ENCODE peak calls at places on chromosomes 1 and 21, in eight cellular contexts. One of them, this sample, is unnamed.

GRCh38 chr1:152539901-152540300 is 25.6 kb downstream of the CRCT1 start:
- DNase-seq in WTC11: no peak
- DNase-seq in effector memory CD4-positive, alpha-beta T cell: no peak
- DNase-seq in iPS-NIHi11: no peak
- DNase-seq in stimulated activated naive CD8-positive, alpha-beta T cell treated with anti-CD3 and anti-CD28 coated beads, Interleukin-15, amount 100 ng/mL, for 72 hours: no peak
- DNase-seq in vagina: no peak
- DNase-seq in naive B cell: no peak
- DNase-seq in H4: no peak
- DNase-seq in this sample: no peak

GRCh38 chr1:155709391-155709790 is 20.5 kb downstream of the DAP3 start:
- DNase-seq in naive B cell: no peak
- DNase-seq in iPS-NIHi11: no peak
- DNase-seq in WTC11: no peak
- DNase-seq in H4: no peak
- DNase-seq in vagina: no peak
- DNase-seq in effector memory CD4-positive, alpha-beta T cell: no peak
- DNase-seq in stimulated activated naive CD8-positive, alpha-beta T cell treated with anti-CD3 and anti-CD28 coated beads, Interleukin-15, amount 100 ng/mL, for 72 hours: no peak
- DNase-seq in this sample: no peak

GRCh38 chr1:27001570-27002360 is 8.3 kb downstream of the TRNP1 start:
- DNase-seq in iPS-NIHi11: no peak
- DNase-seq in effector memory CD4-positive, alpha-beta T cell: no peak
- DNase-seq in stimulated activated naive CD8-positive, alpha-beta T cell treated with anti-CD3 and anti-CD28 coated beads, Interleukin-15, amount 100 ng/mL, for 72 hours: no peak
- DNase-seq in vagina: no peak
- DNase-seq in naive B cell: peak
- DNase-seq in WTC11: no peak
- DNase-seq in H4: no peak
- DNase-seq in this sample: peak

GRCh38 chr1:41539999-41540398 is 55.5 kb upstream of the EDN2 start:
- DNase-seq in stimulated activated naive CD8-positive, alpha-beta T cell treated with anti-CD3 and anti-CD28 coated beads, Interleukin-15, amount 100 ng/mL, for 72 hours: no peak
- DNase-seq in effector memory CD4-positive, alpha-beta T cell: no peak
- DNase-seq in vagina: no peak
- DNase-seq in WTC11: no peak
- DNase-seq in naive B cell: no peak
- DNase-seq in H4: no peak
- DNase-seq in iPS-NIHi11: no peak
- DNase-seq in this sample: no peak

GRCh38 chr1:50416150-50416527 is 7.1 kb downstream of the DMRTA2 start:
- DNase-seq in effector memory CD4-positive, alpha-beta T cell: no peak
- DNase-seq in stimulated activated naive CD8-positive, alpha-beta T cell treated with anti-CD3 and anti-CD28 coated beads, Interleukin-15, amount 100 ng/mL, for 72 hours: no peak
- DNase-seq in iPS-NIHi11: peak
- DNase-seq in H4: no peak
- DNase-seq in naive B cell: no peak
- DNase-seq in vagina: no peak
- DNase-seq in WTC11: peak
- DNase-seq in this sample: no peak

GRCh38 chr1:174326278-174326677 is 121.5 kb upstream of the GPR52 start:
- DNase-seq in stimulated activated naive CD8-positive, alpha-beta T cell treated with anti-CD3 and anti-CD28 coated beads, Interleukin-15, amount 100 ng/mL, for 72 hours: no peak
- DNase-seq in naive B cell: no peak
- DNase-seq in H4: no peak
- DNase-seq in effector memory CD4-positive, alpha-beta T cell: no peak
- DNase-seq in iPS-NIHi11: no peak
- DNase-seq in vagina: no peak
- DNase-seq in WTC11: no peak
- DNase-seq in this sample: no peak

GRCh38 chr1:36864182-36865079 is 169.9 kb downstream of the GRIK3 start:
- DNase-seq in vagina: no peak
- DNase-seq in naive B cell: no peak
- DNase-seq in WTC11: peak
- DNase-seq in stimulated activated naive CD8-positive, alpha-beta T cell treated with anti-CD3 and anti-CD28 coated beads, Interleukin-15, amount 100 ng/mL, for 72 hours: peak
- DNase-seq in effector memory CD4-positive, alpha-beta T cell: no peak
- DNase-seq in H4: no peak
- DNase-seq in iPS-NIHi11: peak
- DNase-seq in this sample: peak

GRCh38 chr1:111364690-111365089 is 62.8 kb downstream of the OVGP1 start:
- DNase-seq in stimulated activated naive CD8-positive, alpha-beta T cell treated with anti-CD3 and anti-CD28 coated beads, Interleukin-15, amount 100 ng/mL, for 72 hours: no peak
- DNase-seq in iPS-NIHi11: no peak
- DNase-seq in vagina: no peak
- DNase-seq in H4: peak
- DNase-seq in WTC11: no peak
- DNase-seq in naive B cell: no peak
- DNase-seq in effector memory CD4-positive, alpha-beta T cell: no peak
- DNase-seq in this sample: no peak

GRCh38 chr1:218365600-218365999 is 20.5 kb downstream of the TGFB2 start:
- DNase-seq in iPS-NIHi11: no peak
- DNase-seq in effector memory CD4-positive, alpha-beta T cell: no peak
- DNase-seq in naive B cell: no peak
- DNase-seq in H4: no peak
- DNase-seq in stimulated activated naive CD8-positive, alpha-beta T cell treated with anti-CD3 and anti-CD28 coated beads, Interleukin-15, amount 100 ng/mL, for 72 hours: no peak
- DNase-seq in vagina: no peak
- DNase-seq in WTC11: no peak
- DNase-seq in this sample: no peak

GRCh38 chr1:19071674-19072281 is 115.3 kb upstream of the IFFO2 start:
- DNase-seq in stimulated activated naive CD8-positive, alpha-beta T cell treated with anti-CD3 and anti-CD28 coated beads, Interleukin-15, amount 100 ng/mL, for 72 hours: no peak
- DNase-seq in WTC11: no peak
- DNase-seq in naive B cell: no peak
- DNase-seq in effector memory CD4-positive, alpha-beta T cell: no peak
- DNase-seq in iPS-NIHi11: no peak
- DNase-seq in H4: no peak
- DNase-seq in vagina: no peak
- DNase-seq in this sample: no peak

GRCh38 chr1:172351761-172352161 is 68.7 kb upstream of the C1orf105 start:
- DNase-seq in WTC11: no peak
- DNase-seq in vagina: no peak
- DNase-seq in naive B cell: no peak
- DNase-seq in stimulated activated naive CD8-positive, alpha-beta T cell treated with anti-CD3 and anti-CD28 coated beads, Interleukin-15, amount 100 ng/mL, for 72 hours: no peak
- DNase-seq in iPS-NIHi11: no peak
- DNase-seq in effector memory CD4-positive, alpha-beta T cell: no peak
- DNase-seq in H4: peak
- DNase-seq in this sample: no peak

GRCh38 chr1:206469933-206470691 is at the start of gene IKBKE:
- DNase-seq in iPS-NIHi11: peak
- DNase-seq in vagina: no peak
- DNase-seq in WTC11: peak
- DNase-seq in H4: peak
- DNase-seq in stimulated activated naive CD8-positive, alpha-beta T cell treated with anti-CD3 and anti-CD28 coated beads, Interleukin-15, amount 100 ng/mL, for 72 hours: peak
- DNase-seq in naive B cell: peak
- DNase-seq in effector memory CD4-positive, alpha-beta T cell: peak
- DNase-seq in this sample: peak

GRCh38 chr1:71365451-71365850 is 284.6 kb upstream of the ZRANB2 start:
- DNase-seq in WTC11: no peak
- DNase-seq in stimulated activated naive CD8-positive, alpha-beta T cell treated with anti-CD3 and anti-CD28 coated beads, Interleukin-15, amount 100 ng/mL, for 72 hours: no peak
- DNase-seq in iPS-NIHi11: no peak
- DNase-seq in effector memory CD4-positive, alpha-beta T cell: no peak
- DNase-seq in vagina: no peak
- DNase-seq in H4: peak
- DNase-seq in naive B cell: no peak
- DNase-seq in this sample: no peak

GRCh38 chr1:219304227-219305226 is 130.8 kb downstream of the LYPLAL1 start:
- DNase-seq in vagina: no peak
- DNase-seq in effector memory CD4-positive, alpha-beta T cell: no peak
- DNase-seq in H4: peak
- DNase-seq in stimulated activated naive CD8-positive, alpha-beta T cell treated with anti-CD3 and anti-CD28 coated beads, Interleukin-15, amount 100 ng/mL, for 72 hours: no peak
- DNase-seq in WTC11: no peak
- DNase-seq in iPS-NIHi11: no peak
- DNase-seq in naive B cell: no peak
- DNase-seq in this sample: no peak

GRCh38 chr1:87194271-87194774 is 134.4 kb upstream of the LMO4 start:
- DNase-seq in WTC11: no peak
- DNase-seq in stimulated activated naive CD8-positive, alpha-beta T cell treated with anti-CD3 and anti-CD28 coated beads, Interleukin-15, amount 100 ng/mL, for 72 hours: no peak
- DNase-seq in effector memory CD4-positive, alpha-beta T cell: no peak
- DNase-seq in H4: no peak
- DNase-seq in naive B cell: no peak
- DNase-seq in iPS-NIHi11: no peak
- DNase-seq in vagina: peak
- DNase-seq in this sample: no peak

GRCh38 chr1:158818560-158818959 is 12.6 kb upstream of the MNDA start:
- DNase-seq in stimulated activated naive CD8-positive, alpha-beta T cell treated with anti-CD3 and anti-CD28 coated beads, Interleukin-15, amount 100 ng/mL, for 72 hours: no peak
- DNase-seq in effector memory CD4-positive, alpha-beta T cell: no peak
- DNase-seq in naive B cell: no peak
- DNase-seq in vagina: no peak
- DNase-seq in H4: no peak
- DNase-seq in WTC11: no peak
- DNase-seq in iPS-NIHi11: no peak
- DNase-seq in this sample: no peak

GRCh38 chr1:29124366-29125236 is 898 bp upstream of the TMEM200B start:
- DNase-seq in effector memory CD4-positive, alpha-beta T cell: peak
- DNase-seq in vagina: peak
- DNase-seq in H4: no peak
- DNase-seq in WTC11: peak
- DNase-seq in naive B cell: peak
- DNase-seq in stimulated activated naive CD8-positive, alpha-beta T cell treated with anti-CD3 and anti-CD28 coated beads, Interleukin-15, amount 100 ng/mL, for 72 hours: peak
- DNase-seq in iPS-NIHi11: peak
- DNase-seq in this sample: peak

GRCh38 chr1:174451408-174451807 is 3.6 kb downstream of the GPR52 start:
- DNase-seq in vagina: no peak
- DNase-seq in H4: no peak
- DNase-seq in naive B cell: no peak
- DNase-seq in stimulated activated naive CD8-positive, alpha-beta T cell treated with anti-CD3 and anti-CD28 coated beads, Interleukin-15, amount 100 ng/mL, for 72 hours: no peak
- DNase-seq in WTC11: peak
- DNase-seq in effector memory CD4-positive, alpha-beta T cell: no peak
- DNase-seq in iPS-NIHi11: no peak
- DNase-seq in this sample: no peak

GRCh38 chr1:10901091-10901893 is 104.8 kb upstream of the CASZ1 start:
- DNase-seq in iPS-NIHi11: peak
- DNase-seq in effector memory CD4-positive, alpha-beta T cell: no peak
- DNase-seq in naive B cell: no peak
- DNase-seq in vagina: no peak
- DNase-seq in stimulated activated naive CD8-positive, alpha-beta T cell treated with anti-CD3 and anti-CD28 coated beads, Interleukin-15, amount 100 ng/mL, for 72 hours: no peak
- DNase-seq in H4: peak
- DNase-seq in WTC11: no peak
- DNase-seq in this sample: no peak

GRCh38 chr1:169110691-169111447 is 4.4 kb downstream of the ATP1B1 start:
- DNase-seq in stimulated activated naive CD8-positive, alpha-beta T cell treated with anti-CD3 and anti-CD28 coated beads, Interleukin-15, amount 100 ng/mL, for 72 hours: no peak
- DNase-seq in vagina: no peak
- DNase-seq in naive B cell: no peak
- DNase-seq in WTC11: no peak
- DNase-seq in iPS-NIHi11: no peak
- DNase-seq in effector memory CD4-positive, alpha-beta T cell: no peak
- DNase-seq in H4: no peak
- DNase-seq in this sample: no peak

GRCh38 chr1:228058981-228059535 is 23.4 kb upstream of the ARF1 start:
- DNase-seq in iPS-NIHi11: no peak
- DNase-seq in effector memory CD4-positive, alpha-beta T cell: peak
- DNase-seq in stimulated activated naive CD8-positive, alpha-beta T cell treated with anti-CD3 and anti-CD28 coated beads, Interleukin-15, amount 100 ng/mL, for 72 hours: peak
- DNase-seq in vagina: no peak
- DNase-seq in H4: no peak
- DNase-seq in WTC11: no peak
- DNase-seq in naive B cell: peak
- DNase-seq in this sample: no peak

GRCh38 chr1:215891266-215891665 is 324.2 kb downstream of the KCTD3 start:
- DNase-seq in iPS-NIHi11: no peak
- DNase-seq in H4: no peak
- DNase-seq in naive B cell: no peak
- DNase-seq in vagina: no peak
- DNase-seq in stimulated activated naive CD8-positive, alpha-beta T cell treated with anti-CD3 and anti-CD28 coated beads, Interleukin-15, amount 100 ng/mL, for 72 hours: no peak
- DNase-seq in WTC11: no peak
- DNase-seq in effector memory CD4-positive, alpha-beta T cell: no peak
- DNase-seq in this sample: no peak

GRCh38 chr1:203410117-203410900 is 59.4 kb upstream of the FMOD start:
- DNase-seq in vagina: peak
- DNase-seq in naive B cell: peak
- DNase-seq in H4: no peak
- DNase-seq in stimulated activated naive CD8-positive, alpha-beta T cell treated with anti-CD3 and anti-CD28 coated beads, Interleukin-15, amount 100 ng/mL, for 72 hours: no peak
- DNase-seq in effector memory CD4-positive, alpha-beta T cell: no peak
- DNase-seq in iPS-NIHi11: no peak
- DNase-seq in WTC11: no peak
- DNase-seq in this sample: peak

GRCh38 chr21:44462834-44463200 is 7.5 kb downstream of the LRRC3 start:
- DNase-seq in vagina: no peak
- DNase-seq in iPS-NIHi11: peak
- DNase-seq in naive B cell: no peak
- DNase-seq in effector memory CD4-positive, alpha-beta T cell: no peak
- DNase-seq in WTC11: no peak
- DNase-seq in stimulated activated naive CD8-positive, alpha-beta T cell treated with anti-CD3 and anti-CD28 coated beads, Interleukin-15, amount 100 ng/mL, for 72 hours: no peak
- DNase-seq in H4: no peak
- DNase-seq in this sample: no peak

GRCh38 chr1:9151326-9151860 is 22.5 kb upstream of the GPR157 start:
- DNase-seq in WTC11: no peak
- DNase-seq in stimulated activated naive CD8-positive, alpha-beta T cell treated with anti-CD3 and anti-CD28 coated beads, Interleukin-15, amount 100 ng/mL, for 72 hours: no peak
- DNase-seq in effector memory CD4-positive, alpha-beta T cell: no peak
- DNase-seq in iPS-NIHi11: no peak
- DNase-seq in vagina: no peak
- DNase-seq in naive B cell: no peak
- DNase-seq in H4: no peak
- DNase-seq in this sample: no peak

GRCh38 chr1:157369808-157370521 is 182.3 kb downstream of the FCRL5 start:
- DNase-seq in effector memory CD4-positive, alpha-beta T cell: no peak
- DNase-seq in WTC11: peak
- DNase-seq in iPS-NIHi11: peak
- DNase-seq in stimulated activated naive CD8-positive, alpha-beta T cell treated with anti-CD3 and anti-CD28 coated beads, Interleukin-15, amount 100 ng/mL, for 72 hours: peak
- DNase-seq in naive B cell: peak
- DNase-seq in H4: peak
- DNase-seq in vagina: no peak
- DNase-seq in this sample: peak

GRCh38 chr1:2228157-2228594 is at the start of gene SKI:
- DNase-seq in iPS-NIHi11: no peak
- DNase-seq in H4: no peak
- DNase-seq in WTC11: no peak
- DNase-seq in naive B cell: no peak
- DNase-seq in stimulated activated naive CD8-positive, alpha-beta T cell treated with anti-CD3 and anti-CD28 coated beads, Interleukin-15, amount 100 ng/mL, for 72 hours: no peak
- DNase-seq in vagina: no peak
- DNase-seq in effector memory CD4-positive, alpha-beta T cell: no peak
- DNase-seq in this sample: no peak

GRCh38 chr1:212428496-212428895 is 4.2 kb upstream of the NENF start:
- DNase-seq in vagina: no peak
- DNase-seq in WTC11: no peak
- DNase-seq in stimulated activated naive CD8-positive, alpha-beta T cell treated with anti-CD3 and anti-CD28 coated beads, Interleukin-15, amount 100 ng/mL, for 72 hours: no peak
- DNase-seq in naive B cell: no peak
- DNase-seq in iPS-NIHi11: no peak
- DNase-seq in effector memory CD4-positive, alpha-beta T cell: no peak
- DNase-seq in H4: no peak
- DNase-seq in this sample: no peak

GRCh38 chr1:216071227-216071626 is 352.0 kb downstream of the USH2A start:
- DNase-seq in naive B cell: no peak
- DNase-seq in stimulated activated naive CD8-positive, alpha-beta T cell treated with anti-CD3 and anti-CD28 coated beads, Interleukin-15, amount 100 ng/mL, for 72 hours: no peak
- DNase-seq in iPS-NIHi11: no peak
- DNase-seq in effector memory CD4-positive, alpha-beta T cell: no peak
- DNase-seq in vagina: no peak
- DNase-seq in H4: no peak
- DNase-seq in WTC11: no peak
- DNase-seq in this sample: no peak

GRCh38 chr1:203858055-203858454 is 3.3 kb upstream of the SNRPE start:
- DNase-seq in effector memory CD4-positive, alpha-beta T cell: no peak
- DNase-seq in H4: no peak
- DNase-seq in WTC11: no peak
- DNase-seq in vagina: no peak
- DNase-seq in stimulated activated naive CD8-positive, alpha-beta T cell treated with anti-CD3 and anti-CD28 coated beads, Interleukin-15, amount 100 ng/mL, for 72 hours: no peak
- DNase-seq in naive B cell: no peak
- DNase-seq in iPS-NIHi11: no peak
- DNase-seq in this sample: no peak

GRCh38 chr1:160400646-160401486 is 502 bp downstream of the VANGL2 start:
- DNase-seq in vagina: peak
- DNase-seq in iPS-NIHi11: peak
- DNase-seq in H4: no peak
- DNase-seq in WTC11: peak
- DNase-seq in naive B cell: peak
- DNase-seq in stimulated activated naive CD8-positive, alpha-beta T cell treated with anti-CD3 and anti-CD28 coated beads, Interleukin-15, amount 100 ng/mL, for 72 hours: no peak
- DNase-seq in effector memory CD4-positive, alpha-beta T cell: no peak
- DNase-seq in this sample: peak

GRCh38 chr1:84117868-84118267 is 26.2 kb upstream of the PRKACB start:
- DNase-seq in WTC11: no peak
- DNase-seq in naive B cell: no peak
- DNase-seq in H4: no peak
- DNase-seq in effector memory CD4-positive, alpha-beta T cell: no peak
- DNase-seq in iPS-NIHi11: no peak
- DNase-seq in stimulated activated naive CD8-positive, alpha-beta T cell treated with anti-CD3 and anti-CD28 coated beads, Interleukin-15, amount 100 ng/mL, for 72 hours: no peak
- DNase-seq in vagina: no peak
- DNase-seq in this sample: no peak

GRCh38 chr1:91611498-91611917 is 110.9 kb downstream of the CDC7 start:
- DNase-seq in WTC11: peak
- DNase-seq in H4: no peak
- DNase-seq in vagina: no peak
- DNase-seq in naive B cell: no peak
- DNase-seq in stimulated activated naive CD8-positive, alpha-beta T cell treated with anti-CD3 and anti-CD28 coated beads, Interleukin-15, amount 100 ng/mL, for 72 hours: no peak
- DNase-seq in iPS-NIHi11: peak
- DNase-seq in effector memory CD4-positive, alpha-beta T cell: no peak
- DNase-seq in this sample: no peak

GRCh38 chr1:48619529-48619928 is 147.5 kb upstream of the SPATA6 start:
- DNase-seq in WTC11: peak
- DNase-seq in stimulated activated naive CD8-positive, alpha-beta T cell treated with anti-CD3 and anti-CD28 coated beads, Interleukin-15, amount 100 ng/mL, for 72 hours: no peak
- DNase-seq in naive B cell: no peak
- DNase-seq in effector memory CD4-positive, alpha-beta T cell: no peak
- DNase-seq in H4: peak
- DNase-seq in vagina: no peak
- DNase-seq in iPS-NIHi11: peak
- DNase-seq in this sample: no peak